ENCODE peak calls at places on chromosomes 11 and 22, in six cellular contexts. C, S, U, J, P and W are unnamed samples.

GRCh38 chr11:43788394-43788793 is 92.2 kb upstream of the ALKBH3 start:
- DNase-seq in C (no peak), S (peak), U (no peak), J (no peak), P (no peak), W (no peak)

GRCh38 chr11:9489366-9489765 is 28.6 kb downstream of the ZNF143 start:
- DNase-seq in C (no peak), S (no peak), U (no peak), J (peak), P (no peak), W (no peak)

GRCh38 chr22:21033895-21034294 is 1.5 kb upstream of the SLC7A4 start:
- DNase-seq in C (no peak), S (no peak), U (no peak), J (no peak), P (no peak), W (no peak)

GRCh38 chr11:80466570-80466969 is 1025.7 kb upstream of the TENM4 start:
- DNase-seq in C (no peak), S (no peak), U (no peak), J (no peak), P (no peak), W (no peak)

GRCh38 chr11:65927904-65928397 is 8.7 kb downstream of the DRAP1 start:
- DNase-seq in C (no peak), S (no peak), U (no peak), J (no peak), P (no peak), W (peak)

GRCh38 chr22:47112566-47112965 is 350.1 kb downstream of the TBC1D22A start:
- DNase-seq in C (no peak), S (no peak), U (no peak), J (no peak), P (no peak), W (no peak)

GRCh38 chr11:79413258-79413657 is 27.6 kb downstream of the TENM4 start:
- DNase-seq in C (peak), S (no peak), U (peak), J (peak), P (no peak), W (no peak)

GRCh38 chr11:93444671-93445073 is 98.5 kb downstream of the SMCO4 start:
- DNase-seq in C (no peak), S (no peak), U (no peak), J (peak), P (no peak), W (no peak)

GRCh38 chr11:63920126-63920869 is 3.3 kb upstream of the RCOR2 start:
- DNase-seq in C (peak), S (no peak), U (peak), J (no peak), P (no peak), W (no peak)

GRCh38 chr11:28366549-28367341 is 258.6 kb downstream of the METTL15 start:
- DNase-seq in C (no peak), S (no peak), U (no peak), J (no peak), P (no peak), W (no peak)

GRCh38 chr11:122103366-122103765 is 12.6 kb downstream of the BLID start:
- DNase-seq in C (no peak), S (no peak), U (no peak), J (peak), P (no peak), W (no peak)

DNA sequence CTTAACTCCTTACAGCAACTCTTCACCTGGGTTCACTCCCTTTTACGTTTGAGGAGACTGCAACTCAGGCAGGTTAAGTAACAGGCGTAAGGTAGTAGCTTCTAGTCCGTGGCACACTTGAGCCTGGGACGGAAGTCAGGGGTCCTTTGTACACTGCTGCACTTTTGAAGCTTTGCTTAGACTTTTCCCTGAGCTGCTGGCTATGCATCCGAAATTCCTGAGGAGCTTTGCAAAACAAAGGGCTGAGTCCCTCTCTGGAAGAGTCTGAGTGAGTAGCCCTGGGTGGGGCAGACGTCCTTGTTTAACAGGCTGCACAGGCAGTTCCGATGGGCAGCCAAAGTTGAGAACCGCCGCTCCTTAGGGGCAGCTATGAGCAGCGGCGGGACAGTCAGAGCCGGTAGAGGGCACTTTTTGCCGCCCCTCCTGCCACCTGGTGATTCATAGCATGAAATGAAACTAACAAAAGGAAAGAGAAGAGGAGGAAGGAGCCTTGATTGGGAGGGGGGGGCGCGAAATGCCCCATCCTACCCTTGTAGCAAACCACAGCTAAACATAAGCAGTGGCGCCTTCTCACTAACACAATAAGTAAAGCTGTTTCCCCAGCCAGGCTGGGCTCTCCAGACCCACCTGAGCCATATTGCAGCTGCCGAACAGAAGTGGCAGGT is 1.4 kb downstream of the TMEM109 start:
- DNase-seq in C (peak), S (peak), U (no peak), J (peak), P (no peak), W (peak)
- TF ChIP-seq CTCF in C (peak), S (peak), U (no peak), J (no peak), P (peak), W (peak)

DNA sequence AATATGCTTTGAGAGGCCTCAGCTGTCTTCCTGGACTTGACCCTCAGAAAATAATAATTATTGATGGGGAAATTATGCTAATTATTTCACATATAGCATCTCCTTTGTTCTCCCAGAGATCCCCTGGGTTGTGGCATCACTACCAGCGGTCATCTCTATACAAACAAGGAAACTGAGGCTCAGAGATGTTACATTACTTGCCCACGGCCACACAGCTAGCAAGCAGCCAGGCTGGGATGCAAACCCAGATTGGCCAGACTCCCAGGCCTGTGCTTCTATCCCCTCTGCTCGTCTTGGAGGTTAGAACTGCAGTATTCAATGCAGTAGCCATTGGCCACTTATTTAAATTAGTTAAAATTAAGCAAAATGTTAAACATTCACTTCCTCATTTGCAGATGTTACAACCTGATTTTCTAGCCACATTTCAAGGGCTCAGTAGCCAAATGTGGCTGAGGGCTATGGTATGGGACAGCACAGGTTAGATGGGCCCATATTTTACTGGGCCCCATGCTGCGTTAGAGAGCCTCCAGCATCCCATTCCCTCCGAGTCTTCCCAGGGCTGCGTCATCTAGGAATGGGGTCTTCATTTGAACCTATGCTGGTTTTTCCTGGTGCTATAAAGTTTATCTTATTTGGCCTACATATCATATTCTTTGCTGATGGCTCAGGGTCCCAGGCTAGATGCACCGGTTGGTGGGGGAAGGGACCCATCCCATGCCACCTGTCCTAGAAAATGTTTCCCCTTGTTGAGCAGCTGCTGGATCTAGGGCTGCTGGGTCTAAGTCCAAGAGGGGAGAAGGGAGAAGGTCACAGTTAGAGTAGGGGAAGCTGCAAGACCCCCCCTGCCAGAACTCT is 2.2 kb downstream of the SLC35C1 start:
- DNase-seq in C (no peak), S (no peak), U (no peak), J (no peak), P (no peak), W (no peak)
- H3K4me3 ChIP-seq in C (peak), S (peak), U (no peak), J (peak), P (peak), W (peak)

GRCh38 chr11:120182790-120183491 is 27.9 kb upstream of the OAF start:
- DNase-seq in C (peak), S (no peak), U (peak), J (no peak), P (no peak), W (no peak)
- TF ChIP-seq CTCF in C (no peak), S (peak), U (peak), J (peak), P (peak), W (peak)

GRCh38 chr11:73141309-73142127 is 600 bp downstream of the FCHSD2 start:
- DNase-seq in C (peak), S (peak), U (peak), J (peak), P (no peak), W (no peak)

GRCh38 chr11:73137942-73138274 is 4.2 kb downstream of the FCHSD2 start:
- DNase-seq in C (no peak), S (no peak), U (no peak), J (no peak), P (no peak), W (no peak)

GRCh38 chr11:73140213-73141030 is 1.7 kb downstream of the FCHSD2 start:
- DNase-seq in C (peak), S (peak), U (peak), J (peak), P (no peak), W (no peak)

GRCh38 chr11:73141031-73141308 is 1.1 kb downstream of the FCHSD2 start:
- DNase-seq in C (peak), S (no peak), U (no peak), J (peak), P (no peak), W (no peak)

GRCh38 chr11:73139476-73140198 is 2.5 kb downstream of the FCHSD2 start:
- DNase-seq in C (no peak), S (peak), U (no peak), J (no peak), P (no peak), W (no peak)
- H3K4me3 ChIP-seq in C (peak), S (peak), U (peak), J (peak), P (peak), W (peak)

DNA sequence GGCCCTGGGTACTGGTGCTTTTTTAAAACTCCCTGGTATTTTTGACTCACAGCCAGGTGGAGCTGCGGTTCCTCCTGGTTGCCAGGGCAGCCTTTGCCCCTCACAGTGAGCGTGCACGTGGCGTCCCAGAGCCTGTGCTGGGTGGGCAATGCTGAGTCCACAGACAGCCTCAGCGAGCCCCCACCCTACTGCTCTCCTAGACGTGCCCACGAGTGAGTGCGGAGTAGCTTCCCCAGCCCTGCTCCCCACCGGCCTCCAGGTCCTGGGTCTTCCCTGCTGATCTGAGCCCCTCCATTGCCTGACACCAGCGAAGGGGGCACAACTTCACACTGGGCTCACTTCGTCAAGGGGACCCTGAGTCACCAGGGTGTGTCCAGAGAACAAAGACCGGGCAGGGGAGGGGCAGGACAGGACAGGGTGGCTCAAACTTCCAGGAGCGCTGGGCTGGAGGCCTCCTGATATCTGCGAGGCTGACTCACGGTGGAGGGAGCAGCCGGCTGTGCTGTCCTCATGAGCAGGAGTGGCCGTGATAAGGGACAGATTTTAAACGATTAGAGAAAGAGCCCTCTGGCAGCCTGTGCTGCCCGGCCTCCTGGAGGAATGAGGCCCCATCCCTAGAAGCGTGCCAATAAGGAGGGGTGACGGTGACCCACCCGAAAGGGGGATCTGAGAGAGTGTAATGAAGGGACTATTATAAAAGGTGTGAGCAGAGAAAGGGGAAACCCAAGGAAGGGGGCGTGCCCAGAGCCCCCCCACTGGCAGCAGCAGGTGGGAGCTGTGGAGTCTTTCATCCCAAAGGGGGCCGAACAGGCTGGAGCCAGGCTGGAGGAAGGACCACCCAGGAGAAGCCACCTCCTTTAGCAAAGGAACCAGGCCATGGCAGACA is 129.3 kb upstream of the FGF3 start:
- DNase-seq in C (no peak), S (no peak), U (peak), J (peak), P (no peak), W (no peak)
- TF ChIP-seq CTCF in C (no peak), S (no peak), U (peak), J (no peak), P (no peak), W (no peak)